ENCODE peak calls at places on chromosomes 5 and 9, in six cellular contexts. One of them, this sample, is unnamed.

GRCh38 chr9:106712279-106712678 is 150.7 kb upstream of the ZNF462 start:
- DNase-seq in GM23248: no peak
- DNase-seq in MM.1S: no peak
- DNase-seq in GM12878: no peak
- DNase-seq in A549: no peak
- DNase-seq in right cardiac atrium: no peak
- DNase-seq in this sample: no peak

GRCh38 chr5:32042571-32042970 is 131.5 kb downstream of the GOLPH3 start:
- DNase-seq in right cardiac atrium: no peak
- DNase-seq in MM.1S: no peak
- DNase-seq in GM23248: no peak
- DNase-seq in A549: no peak
- DNase-seq in GM12878: no peak
- DNase-seq in this sample: no peak

GRCh38 chr9:105854056-105854782 is 159.9 kb downstream of the TMEM38B start:
- DNase-seq in GM12878: no peak
- DNase-seq in GM23248: no peak
- DNase-seq in MM.1S: no peak
- DNase-seq in right cardiac atrium: no peak
- DNase-seq in A549: no peak
- DNase-seq in this sample: no peak

GRCh38 chr9:4489562-4489918 is 728 bp upstream of the SLC1A1 start:
- DNase-seq in right cardiac atrium: peak
- DNase-seq in A549: peak
- DNase-seq in MM.1S: no peak
- DNase-seq in GM12878: no peak
- DNase-seq in GM23248: peak
- DNase-seq in this sample: no peak

GRCh38 chr5:154708845-154709244 is 46.3 kb upstream of the LARP1 start:
- DNase-seq in GM12878: no peak
- DNase-seq in MM.1S: no peak
- DNase-seq in A549: no peak
- DNase-seq in GM23248: peak
- DNase-seq in right cardiac atrium: no peak
- DNase-seq in this sample: no peak

GRCh38 chr9:10366171-10366779 is 246.5 kb downstream of the PTPRD start:
- DNase-seq in A549: peak
- DNase-seq in GM23248: peak
- DNase-seq in right cardiac atrium: no peak
- DNase-seq in MM.1S: peak
- DNase-seq in GM12878: peak
- DNase-seq in this sample: no peak

GRCh38 chr5:29262683-29263082 is 1930.8 kb upstream of the CDH6 start:
- DNase-seq in A549: peak
- DNase-seq in right cardiac atrium: no peak
- DNase-seq in GM23248: no peak
- DNase-seq in GM12878: no peak
- DNase-seq in MM.1S: no peak
- DNase-seq in this sample: no peak

GRCh38 chr5:2864515-2864914 is 113.0 kb upstream of the IRX2 start:
- DNase-seq in MM.1S: no peak
- DNase-seq in right cardiac atrium: no peak
- DNase-seq in GM23248: no peak
- DNase-seq in A549: no peak
- DNase-seq in GM12878: no peak
- DNase-seq in this sample: no peak

GRCh38 chr9:110650261-110650660 is 18.3 kb upstream of the MUSK start:
- DNase-seq in right cardiac atrium: no peak
- DNase-seq in A549: no peak
- DNase-seq in GM23248: peak
- DNase-seq in MM.1S: no peak
- DNase-seq in GM12878: no peak
- DNase-seq in this sample: no peak

GRCh38 chr5:174448041-174448440 is 276.3 kb upstream of the MSX2 start:
- DNase-seq in MM.1S: no peak
- DNase-seq in GM23248: no peak
- DNase-seq in GM12878: no peak
- DNase-seq in right cardiac atrium: no peak
- DNase-seq in A549: no peak
- DNase-seq in this sample: no peak

GRCh38 chr9:122320346-122320995 is 50.4 kb upstream of the PTGS1 start:
- DNase-seq in A549: no peak
- DNase-seq in right cardiac atrium: no peak
- DNase-seq in MM.1S: no peak
- DNase-seq in GM23248: no peak
- DNase-seq in GM12878: no peak
- DNase-seq in this sample: no peak

GRCh38 chr9:14313951-14314423 is at the start of gene NFIB:
- DNase-seq in right cardiac atrium: peak
- DNase-seq in A549: peak
- DNase-seq in GM23248: peak
- DNase-seq in GM12878: no peak
- DNase-seq in MM.1S: peak
- DNase-seq in this sample: peak

GRCh38 chr9:77016526-77017504 is 2.6 kb upstream of the FOXB2 start:
- DNase-seq in GM23248: no peak
- DNase-seq in GM12878: no peak
- DNase-seq in A549: no peak
- DNase-seq in right cardiac atrium: no peak
- DNase-seq in MM.1S: no peak
- DNase-seq in this sample: no peak

GRCh38 chr5:82365744-82366228 is 87.6 kb upstream of the RPS23 start:
- DNase-seq in GM12878: no peak
- DNase-seq in GM23248: peak
- DNase-seq in right cardiac atrium: no peak
- DNase-seq in MM.1S: no peak
- DNase-seq in A549: no peak
- DNase-seq in this sample: no peak

GRCh38 chr5:18220631-18221030 is 586.4 kb downstream of the TAF11L14 start:
- DNase-seq in GM23248: peak
- DNase-seq in right cardiac atrium: no peak
- DNase-seq in GM12878: no peak
- DNase-seq in MM.1S: no peak
- DNase-seq in A549: no peak
- DNase-seq in this sample: no peak

GRCh38 chr5:93941897-93942296 is 200.5 kb upstream of the POU5F2 start:
- DNase-seq in GM12878: no peak
- DNase-seq in GM23248: no peak
- DNase-seq in right cardiac atrium: no peak
- DNase-seq in A549: no peak
- DNase-seq in MM.1S: no peak
- DNase-seq in this sample: no peak

GRCh38 chr9:105656131-105656921 is 5.9 kb upstream of the TAL2 start:
- DNase-seq in GM23248: peak
- DNase-seq in right cardiac atrium: peak
- DNase-seq in MM.1S: peak
- DNase-seq in GM12878: no peak
- DNase-seq in A549: peak
- DNase-seq in this sample: peak

GRCh38 chr5:151005975-151006576 is 14.3 kb upstream of the GPX3 start:
- DNase-seq in right cardiac atrium: peak
- DNase-seq in GM12878: no peak
- DNase-seq in MM.1S: no peak
- DNase-seq in GM23248: peak
- DNase-seq in A549: no peak
- DNase-seq in this sample: peak

GRCh38 chr5:56314536-56314935 is 81.4 kb upstream of the ANKRD55 start:
- DNase-seq in A549: peak
- DNase-seq in MM.1S: no peak
- DNase-seq in GM23248: peak
- DNase-seq in right cardiac atrium: peak
- DNase-seq in GM12878: no peak
- DNase-seq in this sample: no peak

GRCh38 chr9:137057545-137057944 is 3.7 kb upstream of the ENTPD2 start:
- DNase-seq in MM.1S: no peak
- DNase-seq in GM23248: no peak
- DNase-seq in right cardiac atrium: no peak
- DNase-seq in GM12878: no peak
- DNase-seq in A549: no peak
- DNase-seq in this sample: no peak

GRCh38 chr9:137054932-137055384 is 1.1 kb upstream of the ENTPD2 start:
- DNase-seq in MM.1S: no peak
- DNase-seq in right cardiac atrium: no peak
- DNase-seq in A549: no peak
- DNase-seq in GM12878: no peak
- DNase-seq in GM23248: no peak
- DNase-seq in this sample: no peak

GRCh38 chr9:137053944-137054931 is at the start of gene ENTPD2:
- DNase-seq in MM.1S: peak
- DNase-seq in right cardiac atrium: peak
- DNase-seq in GM12878: no peak
- DNase-seq in GM23248: no peak
- DNase-seq in A549: no peak
- DNase-seq in this sample: no peak

GRCh38 chr9:137056739-137057407 is 3.0 kb upstream of the ENTPD2 start:
- DNase-seq in right cardiac atrium: no peak
- DNase-seq in GM12878: no peak
- DNase-seq in GM23248: no peak
- DNase-seq in MM.1S: no peak
- DNase-seq in A549: no peak
- DNase-seq in this sample: no peak

GRCh38 chr9:137055385-137056364 is 1.8 kb upstream of the ENTPD2 start:
- DNase-seq in A549: peak
- DNase-seq in GM23248: peak
- DNase-seq in GM12878: no peak
- DNase-seq in MM.1S: no peak
- DNase-seq in right cardiac atrium: peak
- DNase-seq in this sample: peak
- H3K27ac ChIP-seq in A549: peak
- H3K27ac ChIP-seq in GM23248: no peak
- H3K27ac ChIP-seq in GM12878: no peak
- H3K27ac ChIP-seq in MM.1S: no peak
- H3K27ac ChIP-seq in right cardiac atrium: peak
- H3K27ac ChIP-seq in this sample: no peak

GRCh38 chr9:124269556-124269955 is 11.8 kb downstream of the NEK6 start:
- DNase-seq in GM23248: no peak
- DNase-seq in MM.1S: no peak
- DNase-seq in A549: no peak
- DNase-seq in GM12878: no peak
- DNase-seq in right cardiac atrium: no peak
- DNase-seq in this sample: no peak

GRCh38 chr9:124266139-124266825 is 8.5 kb downstream of the NEK6 start:
- DNase-seq in MM.1S: no peak
- DNase-seq in GM23248: peak
- DNase-seq in right cardiac atrium: peak
- DNase-seq in A549: no peak
- DNase-seq in GM12878: no peak
- DNase-seq in this sample: no peak

GRCh38 chr9:124266826-124267201 is 9.1 kb downstream of the NEK6 start:
- DNase-seq in MM.1S: no peak
- DNase-seq in right cardiac atrium: no peak
- DNase-seq in A549: no peak
- DNase-seq in GM12878: no peak
- DNase-seq in GM23248: no peak
- DNase-seq in this sample: no peak

GRCh38 chr9:124268248-124268647 is 10.5 kb downstream of the NEK6 start:
- DNase-seq in A549: no peak
- DNase-seq in GM12878: no peak
- DNase-seq in GM23248: no peak
- DNase-seq in right cardiac atrium: no peak
- DNase-seq in MM.1S: no peak
- DNase-seq in this sample: no peak

GRCh38 chr9:124267271-124267807 is 9.6 kb downstream of the NEK6 start:
- DNase-seq in GM23248: peak
- DNase-seq in MM.1S: no peak
- DNase-seq in A549: peak
- DNase-seq in right cardiac atrium: peak
- DNase-seq in GM12878: no peak
- DNase-seq in this sample: peak
- H3K4me3 ChIP-seq in GM23248: peak
- H3K4me3 ChIP-seq in MM.1S: no peak
- H3K4me3 ChIP-seq in A549: peak
- H3K4me3 ChIP-seq in right cardiac atrium: no peak
- H3K4me3 ChIP-seq in GM12878: peak
- H3K4me3 ChIP-seq in this sample: no peak

DNA sequence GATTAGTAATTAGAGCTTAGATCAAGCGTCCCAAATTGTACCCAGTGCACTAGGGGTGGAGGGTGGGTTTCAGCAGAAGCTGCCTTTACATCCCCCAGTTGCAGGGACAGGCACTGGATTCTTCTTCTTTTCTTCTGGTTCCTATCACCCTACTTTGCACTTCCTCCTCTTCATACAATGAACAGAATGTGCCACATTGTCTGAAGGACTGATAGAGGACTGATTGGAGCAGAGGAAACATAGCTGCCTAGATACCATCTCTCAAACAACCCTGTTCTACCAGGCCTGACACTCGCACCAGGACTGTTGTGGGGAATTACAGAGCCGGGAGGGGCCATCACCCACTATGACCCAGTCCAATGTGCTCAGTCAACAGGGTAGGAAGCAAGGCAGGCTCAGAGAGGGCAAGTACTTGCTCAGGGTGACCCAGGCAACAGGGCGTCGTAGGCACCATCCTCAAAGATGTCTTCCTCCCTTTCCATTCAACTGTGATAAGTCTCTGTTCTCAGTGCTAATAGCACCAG is 6.2 kb downstream of the LCP2 start:
- DNase-seq in right cardiac atrium: no peak
- DNase-seq in A549: no peak
- DNase-seq in GM23248: no peak
- DNase-seq in MM.1S: no peak
- DNase-seq in GM12878: no peak
- DNase-seq in this sample: no peak
- H3K27ac ChIP-seq in right cardiac atrium: no peak
- H3K27ac ChIP-seq in A549: no peak
- H3K27ac ChIP-seq in GM23248: no peak
- H3K27ac ChIP-seq in MM.1S: no peak
- H3K27ac ChIP-seq in GM12878: no peak
- H3K27ac ChIP-seq in this sample: no peak

GRCh38 chr5:158482201-158482600 is 617.5 kb downstream of the EBF1 start:
- DNase-seq in GM12878: no peak
- DNase-seq in right cardiac atrium: no peak
- DNase-seq in GM23248: peak
- DNase-seq in A549: no peak
- DNase-seq in MM.1S: no peak
- DNase-seq in this sample: no peak

GRCh38 chr5:158471179-158471924 is 612.4 kb upstream of the CLINT1 start:
- DNase-seq in A549: no peak
- DNase-seq in GM23248: no peak
- DNase-seq in right cardiac atrium: no peak
- DNase-seq in GM12878: no peak
- DNase-seq in MM.1S: no peak
- DNase-seq in this sample: no peak

GRCh38 chr5:158478139-158478538 is 619.2 kb upstream of the CLINT1 start:
- DNase-seq in GM23248: no peak
- DNase-seq in MM.1S: no peak
- DNase-seq in A549: no peak
- DNase-seq in right cardiac atrium: no peak
- DNase-seq in GM12878: no peak
- DNase-seq in this sample: no peak

DNA sequence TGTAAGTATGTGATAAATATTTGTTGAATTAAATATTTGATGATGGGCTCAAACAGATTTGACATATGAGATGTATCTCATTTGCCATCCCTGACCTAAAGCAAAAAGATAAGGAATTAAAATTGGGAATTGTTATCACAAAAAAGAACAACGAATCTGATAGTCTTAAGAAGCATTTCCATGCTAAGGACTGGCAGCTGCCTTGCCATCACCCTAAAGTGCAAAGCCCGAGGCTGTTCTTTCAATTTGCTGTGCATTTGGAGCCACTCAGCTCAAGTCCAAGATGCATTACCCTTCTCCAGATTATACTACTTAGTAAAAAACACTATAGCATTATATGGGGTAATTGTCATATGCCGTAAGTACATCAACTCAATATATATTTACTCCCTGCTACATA is 618.3 kb upstream of the CLINT1 start:
- DNase-seq in GM23248: no peak
- DNase-seq in MM.1S: no peak
- DNase-seq in right cardiac atrium: no peak
- DNase-seq in A549: no peak
- DNase-seq in GM12878: no peak
- DNase-seq in this sample: no peak
- H3K4me3 ChIP-seq in GM23248: no peak
- H3K4me3 ChIP-seq in MM.1S: no peak
- H3K4me3 ChIP-seq in right cardiac atrium: no peak
- H3K4me3 ChIP-seq in A549: no peak
- H3K4me3 ChIP-seq in GM12878: no peak
- H3K4me3 ChIP-seq in this sample: no peak